ENCODE peak calls at places on chromosomes 12 and 14, in ten cellular contexts. Q is progenitor cell of endocrine pancreas; N is myocyte; B is ELR; G is vagina; K is IMR-90; H is stimulated activated CD4-positive, alpha-beta T cell treated with anti-CD3 and anti-CD28 coated beads, Interleukin-2, amount 100 ng/mL, for 48 hours; W is amniotic epithelial cell; D is thoracic aorta; Z is MM.1S. L is an unnamed sample.

GRCh38 chr14:64753374-64753773 is 49.1 kb downstream of the PLEKHG3 start:
- DNase-seq in N (no peak), H (no peak), Q (no peak), Z (no peak), W (no peak), B (no peak), K (no peak), G (no peak), D (no peak), L (no peak)

GRCh38 chr12:39919790-39920189 is 186.1 kb downstream of the SLC2A13 start:
- DNase-seq in B (no peak), D (no peak), H (no peak), G (no peak), W (no peak), N (no peak), Z (no peak), K (no peak), Q (no peak), L (no peak)

GRCh38 chr12:108483213-108483920 is 31.7 kb upstream of the FICD start:
- DNase-seq in K (no peak), H (no peak), D (no peak), Q (no peak), W (no peak), Z (no peak), N (no peak), G (no peak), B (peak), L (no peak)

GRCh38 chr12:52074006-52074405 is 4.2 kb downstream of the ATG101 start:
- DNase-seq in H (no peak), B (peak), Q (no peak), Z (no peak), G (no peak), D (no peak), W (no peak), K (no peak), N (peak), L (peak)

GRCh38 chr14:39847191-39847590 is 415.0 kb upstream of the FBXO33 start:
- DNase-seq in Q (no peak), K (no peak), G (no peak), H (no peak), N (no peak), B (no peak), W (no peak), Z (no peak), D (no peak), L (no peak)

GRCh38 chr14:103530831-103531230 is 1.8 kb downstream of the TRMT61A start:
- DNase-seq in Z (no peak), N (no peak), D (no peak), G (no peak), B (no peak), K (no peak), H (no peak), Q (no peak), W (no peak), L (no peak)

GRCh38 chr14:105485720-105486332 is 860 bp upstream of the CRIP1 start:
- DNase-seq in D (no peak), K (no peak), B (peak), H (no peak), Z (no peak), N (no peak), G (no peak), W (peak), Q (no peak), L (peak)

GRCh38 chr14:105493921-105494605 is 3.0 kb downstream of the TEDC1 start:
- DNase-seq in H (no peak), N (no peak), D (no peak), Z (no peak), B (no peak), K (no peak), G (no peak), W (no peak), Q (no peak), L (no peak)

GRCh38 chr14:74505831-74506230 is 12.3 kb downstream of the ISCA2 start:
- DNase-seq in H (no peak), N (no peak), Z (no peak), D (no peak), B (no peak), Q (no peak), K (no peak), W (no peak), G (no peak), L (no peak)

GRCh38 chr12:49274396-49275069 is 9.7 kb downstream of the TUBA1C start:
- DNase-seq in Q (no peak), W (no peak), K (no peak), B (peak), Z (no peak), N (peak), G (no peak), D (no peak), H (no peak), L (no peak)

GRCh38 chr14:55955175-55955574 is 163.0 kb upstream of the PELI2 start:
- DNase-seq in Q (no peak), K (no peak), H (no peak), W (no peak), N (no peak), G (no peak), D (no peak), B (no peak), Z (no peak), L (no peak)

GRCh38 chr12:113467154-113467513 is 4.5 kb downstream of the LHX5 start:
- DNase-seq in D (no peak), G (no peak), H (no peak), W (no peak), N (no peak), B (no peak), Z (no peak), Q (no peak), K (no peak), L (no peak)

GRCh38 chr12:70637686-70638085 is 457 bp upstream of the PTPRB start:
- DNase-seq in Z (no peak), N (no peak), G (no peak), H (no peak), Q (no peak), B (no peak), D (no peak), W (no peak), K (no peak), L (no peak)